ENCODE peak calls at places on chromosome 10, in seven cellular contexts. S, T, B, K, J, O and R are unnamed samples.
A peak's percentile ranks its signal among the peaks of the same experiment; 100 is the strongest.

GRCh38 chr10:29443745-29444523 is 155.1 kb downstream of the LYZL1 start:
- DNase-seq in S (no peak), T (no peak), B (no peak), K (no peak), J (no peak), O (peak; percentile 18), R (no peak)

GRCh38 chr10:2188371-2188770 is 451.0 kb upstream of the ADARB2 start:
- DNase-seq in S (no peak), T (no peak), B (no peak), K (no peak), J (no peak), O (no peak), R (no peak)

GRCh38 chr10:43861966-43862751 is 213.5 kb upstream of the ZNF32 start:
- DNase-seq in S (no peak), T (no peak), B (no peak), K (no peak), J (no peak), O (peak; percentile 28), R (peak; percentile 76)

GRCh38 chr10:22849077-22849810 is 78.6 kb upstream of the ARMC3 start:
- DNase-seq in S (no peak), T (peak; percentile 74), B (peak; percentile 90), K (no peak), J (peak; percentile 80), O (no peak), R (peak; percentile 93)

GRCh38 chr10:29499993-29500537 is 134.7 kb downstream of the SVIL start:
- DNase-seq in S (no peak), T (no peak), B (no peak), K (no peak), J (no peak), O (no peak), R (no peak)

GRCh38 chr10:114808982-114809381 is 12.6 kb upstream of the FHIP2A start:
- DNase-seq in S (no peak), T (no peak), B (no peak), K (no peak), J (no peak), O (no peak), R (no peak)

GRCh38 chr10:18666810-18667209 is 7.6 kb downstream of the ARL5B start:
- DNase-seq in S (no peak), T (no peak), B (no peak), K (no peak), J (no peak), O (peak; percentile 29), R (no peak)

GRCh38 chr10:77965294-77965693 is 38.7 kb upstream of the DLG5 start:
- DNase-seq in S (no peak), T (no peak), B (no peak), K (no peak), J (no peak), O (no peak), R (no peak)

GRCh38 chr10:111295788-111296187 is 219.0 kb downstream of the ADRA2A start:
- DNase-seq in S (no peak), T (no peak), B (no peak), K (no peak), J (no peak), O (no peak), R (no peak)

GRCh38 chr10:47063858-47064257 is 152.6 kb downstream of the PTPN20 start:
- DNase-seq in S (no peak), T (no peak), B (no peak), K (no peak), J (no peak), O (no peak), R (no peak)

GRCh38 chr10:96513686-96514551 is at the start of gene TLL2:
- DNase-seq in S (peak; percentile 23), T (peak; percentile 87), B (peak; percentile 88), K (peak; percentile 94), J (peak; percentile 63), O (peak; percentile 90), R (peak; percentile 90)
- H3K4me3 ChIP-seq in S (peak within 1 kb of the TSS; percentile 53), T (peak within 1 kb of the TSS; percentile 49), B (peak within 1 kb of the TSS; percentile 50), K (peak within 1 kb of the TSS; percentile 33), J (peak within 1 kb of the TSS; percentile 60), O (peak within 1 kb of the TSS; percentile 56), R (peak within 1 kb of the TSS; percentile 77)

DNA sequence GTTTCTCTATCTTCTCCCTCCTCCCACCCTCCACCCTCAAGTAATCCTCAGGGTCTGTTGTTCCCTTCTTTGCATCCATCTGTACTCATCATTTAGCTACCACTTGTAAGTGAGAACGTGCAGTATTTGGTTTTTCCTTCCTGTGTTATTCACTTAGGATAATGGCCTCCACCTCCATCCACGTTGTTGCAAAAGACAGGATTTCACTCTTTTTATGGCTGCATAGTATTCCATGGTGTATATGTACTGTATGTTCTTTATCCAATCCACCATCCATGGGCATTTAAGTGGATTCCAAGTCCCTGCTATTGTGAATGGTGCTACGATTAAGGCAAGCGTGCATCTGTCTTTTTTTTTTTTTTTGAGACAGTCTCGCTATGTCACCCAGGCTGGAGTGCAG is 72.4 kb downstream of the PROSER2 start:
- DNase-seq in S (no peak), T (no peak), B (no peak), K (no peak), J (no peak), O (no peak), R (no peak)
- H3K27ac ChIP-seq in S (no peak overlapping the region), T (no peak overlapping the region), B (no peak overlapping the region), K (no peak overlapping the region), J (no peak overlapping the region), O (no peak overlapping the region), R (no peak overlapping the region)

GRCh38 chr10:72062832-72063702 is 25.3 kb downstream of the SPOCK2 start:
- DNase-seq in S (no peak), T (no peak), B (no peak), K (no peak), J (no peak), O (no peak), R (no peak)

GRCh38 chr10:72062341-72062740 is 26.0 kb downstream of the SPOCK2 start:
- DNase-seq in S (no peak), T (no peak), B (no peak), K (no peak), J (no peak), O (no peak), R (no peak)

GRCh38 chr10:72059843-72060822 is 28.2 kb downstream of the SPOCK2 start:
- DNase-seq in S (no peak), T (no peak), B (no peak), K (no peak), J (no peak), O (no peak), R (no peak)

GRCh38 chr10:72061930-72062329 is 26.4 kb downstream of the SPOCK2 start:
- DNase-seq in S (no peak), T (no peak), B (no peak), K (no peak), J (no peak), O (no peak), R (no peak)

DNA sequence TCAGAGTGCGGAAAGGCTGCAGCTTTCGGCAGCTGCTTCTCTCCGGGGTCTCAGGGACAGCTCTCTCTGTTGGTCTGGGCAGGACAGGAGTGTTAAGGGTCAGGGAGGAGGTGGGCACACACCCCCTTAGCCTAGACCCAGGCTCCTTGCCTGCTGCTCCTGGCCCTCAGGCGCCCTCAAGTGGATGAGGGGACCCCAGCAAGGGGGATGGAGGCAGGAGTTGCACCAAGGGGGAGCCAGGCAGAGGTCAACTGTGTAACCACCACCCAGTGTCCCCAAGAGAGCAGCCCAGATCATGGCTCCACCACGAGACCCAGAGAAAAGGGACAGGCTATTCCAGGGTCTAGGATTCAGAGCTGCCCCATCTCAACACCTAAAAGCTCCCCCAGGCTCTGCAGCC is 26.9 kb downstream of the SPOCK2 start:
- DNase-seq in S (no peak), T (no peak), B (no peak), K (no peak), J (no peak), O (no peak), R (no peak)
- TF ChIP-seq CTCF in S (no peak), T (no peak), B (no peak), K (peak; percentile 28), J (no peak), O (peak; percentile 30), R (no peak)

DNA sequence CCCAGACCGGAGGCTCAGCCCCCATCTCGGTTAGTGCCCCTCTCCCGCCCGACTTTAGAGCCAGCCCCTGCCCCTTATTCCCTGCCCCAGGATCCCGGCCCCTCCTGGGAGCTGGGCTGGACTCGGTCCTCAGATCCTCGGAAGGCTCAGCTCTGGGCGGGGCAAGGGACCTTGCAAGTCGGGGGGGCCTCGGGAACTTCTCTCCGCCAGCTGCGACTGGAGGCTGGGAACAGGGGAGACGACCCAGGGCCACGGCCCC is 2.5 kb downstream of the ADIRF start:
- DNase-seq in S (no peak), T (no peak), B (no peak), K (no peak), J (no peak), O (no peak), R (no peak)
- H3K4me3 ChIP-seq in S (peak overlapping the region; percentile 61), T (peak overlapping the region; percentile 48), B (peak overlapping the region; percentile 66), K (peak overlapping the region; percentile 22), J (peak overlapping the region; percentile 78), O (peak overlapping the region; percentile 59), R (peak overlapping the region; percentile 79)

GRCh38 chr10:58438340-58438739 is 53.1 kb downstream of the TFAM start:
- DNase-seq in S (no peak), T (no peak), B (no peak), K (no peak), J (no peak), O (no peak), R (no peak)
- H3K27ac ChIP-seq in S (no peak overlapping the region), T (no peak overlapping the region), B (no peak overlapping the region), K (no peak overlapping the region), J (no peak overlapping the region), O (no peak overlapping the region), R (peak overlapping the region; percentile 4)

GRCh38 chr10:124259139-124259825 is 159.4 kb downstream of the OAT start:
- DNase-seq in S (no peak), T (no peak), B (no peak), K (no peak), J (no peak), O (peak; percentile 13), R (no peak)
- TF ChIP-seq CTCF in S (no peak), T (no peak), B (no peak), K (peak; percentile 37), J (no peak), O (no peak), R (no peak)

DNA sequence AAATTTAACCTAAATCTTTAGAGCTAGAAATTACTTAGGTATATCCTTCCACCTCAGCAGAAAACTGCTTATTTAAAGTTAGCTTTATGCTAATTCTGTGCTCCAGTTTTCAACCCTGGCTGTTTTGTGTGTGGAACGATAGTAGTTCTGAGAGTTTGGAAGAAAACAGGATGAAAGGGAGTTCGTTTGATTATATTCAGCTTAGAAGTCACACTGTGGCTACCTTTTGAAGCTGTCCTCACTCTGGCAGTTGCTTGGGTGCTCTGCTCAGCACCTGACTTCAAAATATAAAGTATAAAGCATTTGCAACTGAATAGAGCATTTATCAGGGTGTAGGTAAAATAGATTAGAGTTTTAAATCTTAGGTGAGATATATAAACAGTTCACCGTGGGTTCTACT is 2.7 kb upstream of the ASCC1 start:
- DNase-seq in S (no peak), T (no peak), B (no peak), K (no peak), J (no peak), O (no peak), R (no peak)
- H3K4me3 ChIP-seq in S (peak overlapping the region; percentile 24), T (no peak overlapping the region), B (no peak overlapping the region), K (no peak overlapping the region), J (peak overlapping the region; percentile 10), O (no peak overlapping the region), R (peak overlapping the region; percentile 23)

GRCh38 chr10:6061056-6061455 is 1.1 kb downstream of the IL2RA start:
- DNase-seq in S (no peak), T (no peak), B (no peak), K (no peak), J (no peak), O (no peak), R (no peak)
- H3K27ac ChIP-seq in S (no peak overlapping the region), T (no peak overlapping the region), B (no peak overlapping the region), K (no peak overlapping the region), J (no peak overlapping the region), O (no peak overlapping the region), R (no peak overlapping the region)